ENCODE peak calls at places on chromosomes 16 and 17, in eight cellular contexts. N, D, C, B, H, Q, E and J are unnamed samples.
A peak's percentile ranks its signal among the peaks of the same experiment; 100 is the strongest.

GRCh38 chr16:31010539-31010938 is at the start of gene STX1B:
- DNase-seq in N (peak; percentile 43), D (peak; percentile 63), C (peak; percentile 89), B (peak; percentile 71), H (no peak), Q (peak; percentile 60), E (no peak), J (peak; percentile 71)

GRCh38 chr17:58401287-58401686 is 16.0 kb downstream of the RNF43 start:
- DNase-seq in N (no peak), D (no peak), C (no peak), B (no peak), H (no peak), Q (no peak), E (no peak), J (no peak)

GRCh38 chr16:50451951-50452508 is 83.2 kb upstream of the BRD7 start:
- DNase-seq in N (no peak), D (no peak), C (no peak), B (no peak), H (no peak), Q (no peak), E (no peak), J (peak; percentile 25)

GRCh38 chr17:4972752-4973151 is 5.1 kb upstream of the SPAG7 start:
- DNase-seq in N (no peak), D (no peak), C (no peak), B (no peak), H (no peak), Q (no peak), E (no peak), J (no peak)

GRCh38 chr17:69325518-69326301 is 1.2 kb downstream of the ABCA5 start:
- DNase-seq in N (no peak), D (no peak), C (peak; percentile 74), B (no peak), H (no peak), Q (no peak), E (no peak), J (no peak)

GRCh38 chr16:13767215-13767614 is 152.7 kb upstream of the ERCC4 start:
- DNase-seq in N (no peak), D (no peak), C (peak; percentile 69), B (no peak), H (no peak), Q (no peak), E (no peak), J (no peak)

GRCh38 chr17:6994666-6995246 is 1.1 kb upstream of the ALOX12 start:
- DNase-seq in N (no peak), D (no peak), C (no peak), B (no peak), H (no peak), Q (no peak), E (no peak), J (no peak)

GRCh38 chr17:43875476-43876147 is 28.6 kb downstream of the CD300LG start:
- DNase-seq in N (no peak), D (no peak), C (no peak), B (no peak), H (no peak), Q (no peak), E (no peak), J (no peak)

GRCh38 chr17:19346351-19347255 is 15.9 kb downstream of the B9D1 start:
- DNase-seq in N (no peak), D (no peak), C (no peak), B (no peak), H (no peak), Q (peak; percentile 86), E (no peak), J (peak; percentile 50)

GRCh38 chr17:1714980-1715802 is 5.0 kb upstream of the TLCD2 start:
- DNase-seq in N (no peak), D (peak; percentile 50), C (peak; percentile 64), B (peak; percentile 68), H (peak; percentile 91), Q (peak; percentile 83), E (no peak), J (peak; percentile 84)

GRCh38 chr17:78359216-78359935 is 501 bp downstream of the SOCS3 start:
- DNase-seq in N (no peak), D (peak; percentile 69), C (peak; percentile 66), B (no peak), H (peak; percentile 57), Q (peak; percentile 48), E (no peak), J (peak; percentile 80)

GRCh38 chr16:56669005-56669839 is at the start of gene MT1H:
- DNase-seq in N (no peak), D (peak; percentile 45), C (no peak), B (no peak), H (no peak), Q (no peak), E (no peak), J (no peak)

GRCh38 chr17:34902761-34903325 is 58.4 kb downstream of the CCT6B start:
- DNase-seq in N (no peak), D (no peak), C (peak; percentile 47), B (no peak), H (no peak), Q (no peak), E (no peak), J (no peak)

GRCh38 chr17:29125651-29126050 is 54.5 kb downstream of the MYO18A start:
- DNase-seq in N (no peak), D (no peak), C (no peak), B (no peak), H (no peak), Q (no peak), E (no peak), J (no peak)

GRCh38 chr16:8430401-8430800 is 159.9 kb downstream of the TMEM114 start:
- DNase-seq in N (no peak), D (no peak), C (no peak), B (no peak), H (no peak), Q (no peak), E (no peak), J (no peak)

GRCh38 chr17:12627177-12627629 is 38.5 kb upstream of the MYOCD start:
- DNase-seq in N (no peak), D (no peak), C (no peak), B (no peak), H (no peak), Q (peak; percentile 34), E (no peak), J (no peak)

GRCh38 chr16:11109551-11109950 is 146.5 kb downstream of the SOCS1 start:
- DNase-seq in N (no peak), D (no peak), C (no peak), B (no peak), H (no peak), Q (no peak), E (no peak), J (no peak)